ENCODE peak calls at places on chromosomes 2 and 18, in nine cellular contexts. R is aorta; P is stimulated activated CD8-positive, alpha-beta memory T cell treated with anti-CD3 and anti-CD28 coated beads, Interleukin-7, amount 100 ng/mL, for 4 hours; J is HT-29; B is activated CD4-positive, alpha-beta T cell treated with anti-CD3 and anti-CD28 coated beads, Interleukin-2, amount 50 U/mL, for 1 hour; Y is stomach; D is SW480; K is globus pallidus; W is AG10803. S is an unnamed sample.

GRCh38 chr2:207083361-207084080 is 82.2 kb downstream of the KLF7 start:
- DNase-seq in R (no peak), P (no peak), J (no peak), B (no peak), Y (no peak), D (no peak), K (no peak), W (no peak), S (no peak)

GRCh38 chr2:207830778-207831549 is 61.3 kb upstream of the FZD5 start:
- DNase-seq in R (no peak), P (no peak), J (no peak), B (no peak), Y (no peak), D (no peak), K (no peak), W (no peak), S (no peak)

GRCh38 chr18:9868857-9869712 is 16.7 kb upstream of the TXNDC2 start:
- DNase-seq in R (no peak), P (no peak), J (no peak), B (no peak), Y (no peak), D (no peak), K (no peak), W (no peak), S (no peak)

GRCh38 chr2:100126897-100127401 is 15.4 kb downstream of the AFF3 start:
- DNase-seq in R (no peak), P (no peak), J (no peak), B (no peak), Y (no peak), D (no peak), K (no peak), W (no peak), S (peak; percentile 14)

GRCh38 chr2:175012516-175012915 is 7.3 kb upstream of the CHN1 start:
- DNase-seq in R (no peak), P (no peak), J (no peak), B (no peak), Y (no peak), D (no peak), K (no peak), W (no peak), S (no peak)

GRCh38 chr18:49907346-49907929 is 94.1 kb upstream of the ACAA2 start:
- DNase-seq in R (no peak), P (no peak), J (no peak), B (no peak), Y (no peak), D (no peak), K (no peak), W (no peak), S (no peak)

GRCh38 chr2:96205238-96205637 is 3.4 kb downstream of the STARD7 start:
- DNase-seq in R (no peak), P (no peak), J (no peak), B (no peak), Y (no peak), D (no peak), K (peak; percentile 90), W (peak; percentile 89), S (no peak)

GRCh38 chr18:35458677-35459441 is 38.9 kb downstream of the INO80C start:
- DNase-seq in R (no peak), P (no peak), J (peak; percentile 71), B (no peak), Y (peak; percentile 55), D (peak; percentile 62), K (no peak), W (peak; percentile 63), S (peak; percentile 55)

GRCh38 chr2:96617012-96617411 is 21.1 kb downstream of the KANSL3 start:
- DNase-seq in R (no peak), P (no peak), J (no peak), B (no peak), Y (no peak), D (no peak), K (no peak), W (no peak), S (no peak)

GRCh38 chr2:73823916-73824523 is 4.7 kb upstream of the STAMBP start:
- DNase-seq in R (no peak), P (no peak), J (peak; percentile 82), B (no peak), Y (no peak), D (peak; percentile 77), K (peak; percentile 77), W (peak; percentile 87), S (peak; percentile 46)

GRCh38 chr2:31429759-31430438 is 15.4 kb upstream of the XDH start:
- DNase-seq in R (no peak), P (peak; percentile 2), J (peak; percentile 71), B (peak; percentile 12), Y (no peak), D (peak; percentile 67), K (no peak), W (no peak), S (no peak)

GRCh38 chr2:118044103-118044716 is 30.3 kb upstream of the CCDC93 start:
- DNase-seq in R (no peak), P (no peak), J (no peak), B (no peak), Y (no peak), D (no peak), K (no peak), W (no peak), S (no peak)

GRCh38 chr18:30094556-30094955 is 948.0 kb downstream of the DSC3 start:
- DNase-seq in R (no peak), P (no peak), J (no peak), B (no peak), Y (no peak), D (no peak), K (no peak), W (peak; percentile 25), S (no peak)

GRCh38 chr18:37662099-37662498 is 96.5 kb upstream of the CELF4 start:
- DNase-seq in R (no peak), P (no peak), J (no peak), B (no peak), Y (no peak), D (no peak), K (no peak), W (no peak), S (peak; percentile 19)

GRCh38 chr2:42091671-42092070 is 43.9 kb downstream of the PKDCC start:
- DNase-seq in R (no peak), P (no peak), J (no peak), B (no peak), Y (no peak), D (no peak), K (no peak), W (no peak), S (no peak)

GRCh38 chr2:219041252-219041651 is at the start of gene CFAP65:
- DNase-seq in R (peak; percentile 64), P (no peak), J (no peak), B (no peak), Y (peak; percentile 48), D (no peak), K (peak; percentile 55), W (peak; percentile 35), S (no peak)

GRCh38 chr2:230324503-230324902 is 2.5 kb upstream of the SP140L start:
- DNase-seq in R (no peak), P (no peak), J (no peak), B (no peak), Y (no peak), D (no peak), K (no peak), W (no peak), S (no peak)

GRCh38 chr2:24981742-24982141 is 10.0 kb upstream of the DNAJC27 start:
- DNase-seq in R (no peak), P (no peak), J (no peak), B (no peak), Y (no peak), D (no peak), K (no peak), W (peak; percentile 55), S (no peak)

GRCh38 chr2:240957656-240958365 is 40.6 kb upstream of the SNED1 start:
- DNase-seq in R (peak; percentile 75), P (no peak), J (no peak), B (no peak), Y (peak; percentile 21), D (no peak), K (peak; percentile 20), W (peak; percentile 14), S (no peak)

GRCh38 chr2:147989809-147990403 is 30.6 kb downstream of the ORC4 start:
- DNase-seq in R (no peak), P (no peak), J (peak; percentile 62), B (peak; percentile 13), Y (no peak), D (peak; percentile 36), K (peak; percentile 26), W (peak; percentile 60), S (no peak)

GRCh38 chr2:8441986-8442385 is 239.9 kb upstream of the ID2 start:
- DNase-seq in R (no peak), P (no peak), J (no peak), B (no peak), Y (no peak), D (no peak), K (peak; percentile 36), W (no peak), S (no peak)

GRCh38 chr2:224436634-224437033 is 34.7 kb upstream of the FAM124B start:
- DNase-seq in R (no peak), P (no peak), J (no peak), B (no peak), Y (no peak), D (peak; percentile 26), K (no peak), W (no peak), S (no peak)

GRCh38 chr2:12051831-12052230 is 305.4 kb downstream of the LPIN1 start:
- DNase-seq in R (no peak), P (no peak), J (no peak), B (no peak), Y (no peak), D (peak; percentile 21), K (no peak), W (peak; percentile 52), S (no peak)

GRCh38 chr2:97857553-97857952 is 138.2 kb downstream of the TMEM131 start:
- DNase-seq in R (no peak), P (no peak), J (no peak), B (no peak), Y (no peak), D (no peak), K (no peak), W (no peak), S (no peak)

GRCh38 chr2:21740529-21740928 is 616.8 kb downstream of the TDRD15 start:
- DNase-seq in R (no peak), P (no peak), J (no peak), B (no peak), Y (no peak), D (no peak), K (no peak), W (no peak), S (no peak)

GRCh38 chr2:230758566-230759480 is 46.2 kb downstream of the CAB39 start:
- DNase-seq in R (no peak), P (no peak), J (no peak), B (no peak), Y (no peak), D (no peak), K (no peak), W (peak; percentile 93), S (no peak)

GRCh38 chr2:37523861-37524362 is 147.5 kb downstream of the CDC42EP3 start:
- DNase-seq in R (no peak), P (no peak), J (no peak), B (no peak), Y (no peak), D (no peak), K (no peak), W (peak; percentile 93), S (peak; percentile 50)

GRCh38 chr18:57276720-57277284 is 75.6 kb upstream of the ST8SIA3 start:
- DNase-seq in R (no peak), P (no peak), J (no peak), B (no peak), Y (no peak), D (no peak), K (no peak), W (no peak), S (no peak)

GRCh38 chr2:134366359-134366758 is 112.5 kb downstream of the MGAT5 start:
- DNase-seq in R (no peak), P (no peak), J (no peak), B (no peak), Y (no peak), D (no peak), K (no peak), W (no peak), S (no peak)

GRCh38 chr2:188965147-188965546 is 9.0 kb upstream of the COL3A1 start:
- DNase-seq in R (no peak), P (no peak), J (no peak), B (no peak), Y (no peak), D (no peak), K (no peak), W (no peak), S (no peak)

GRCh38 chr18:48910972-48911545 is 39.7 kb downstream of the SMAD7 start:
- DNase-seq in R (peak; percentile 51), P (no peak), J (no peak), B (no peak), Y (no peak), D (no peak), K (no peak), W (no peak), S (no peak)

S was measured in lung.